ENCODE peak calls at places on chromosomes 11 and 22, in eight cellular contexts. One of them, this sample, is unnamed.

GRCh38 chr11:19746081-19746480 is 33.4 kb downstream of the NAV2 start:
- DNase-seq in Calu3: no peak
- DNase-seq in foreskin fibroblast: no peak
- DNase-seq in epithelial cell of proximal tubule: no peak
- DNase-seq in AG10803: no peak
- DNase-seq in glutamatergic neuron: no peak
- DNase-seq in cardiac muscle cell: no peak
- DNase-seq in CD8-positive, alpha-beta T cell: no peak
- DNase-seq in this sample: no peak

GRCh38 chr11:116164843-116165242 is 607.9 kb downstream of the BUD13 start:
- DNase-seq in Calu3: no peak
- DNase-seq in foreskin fibroblast: no peak
- DNase-seq in epithelial cell of proximal tubule: no peak
- DNase-seq in AG10803: no peak
- DNase-seq in glutamatergic neuron: no peak
- DNase-seq in cardiac muscle cell: no peak
- DNase-seq in CD8-positive, alpha-beta T cell: no peak
- DNase-seq in this sample: no peak

GRCh38 chr11:12914401-12914912 is 94.7 kb upstream of the RASSF10 start:
- DNase-seq in Calu3: peak
- DNase-seq in foreskin fibroblast: peak
- DNase-seq in epithelial cell of proximal tubule: no peak
- DNase-seq in AG10803: peak
- DNase-seq in glutamatergic neuron: peak
- DNase-seq in cardiac muscle cell: peak
- DNase-seq in CD8-positive, alpha-beta T cell: no peak
- DNase-seq in this sample: peak

GRCh38 chr11:30758946-30759501 is 172.9 kb upstream of the MPPED2 start:
- DNase-seq in Calu3: no peak
- DNase-seq in foreskin fibroblast: no peak
- DNase-seq in epithelial cell of proximal tubule: no peak
- DNase-seq in AG10803: no peak
- DNase-seq in glutamatergic neuron: no peak
- DNase-seq in cardiac muscle cell: no peak
- DNase-seq in CD8-positive, alpha-beta T cell: no peak
- DNase-seq in this sample: no peak

GRCh38 chr11:102967497-102967896 is 12.0 kb upstream of the MMP13 start:
- DNase-seq in Calu3: no peak
- DNase-seq in foreskin fibroblast: no peak
- DNase-seq in epithelial cell of proximal tubule: no peak
- DNase-seq in AG10803: no peak
- DNase-seq in glutamatergic neuron: no peak
- DNase-seq in cardiac muscle cell: no peak
- DNase-seq in CD8-positive, alpha-beta T cell: no peak
- DNase-seq in this sample: no peak

GRCh38 chr11:124758355-124759267 is 3.5 kb downstream of the ESAM start:
- DNase-seq in Calu3: peak
- DNase-seq in foreskin fibroblast: peak
- DNase-seq in epithelial cell of proximal tubule: no peak
- DNase-seq in AG10803: peak
- DNase-seq in glutamatergic neuron: peak
- DNase-seq in cardiac muscle cell: peak
- DNase-seq in CD8-positive, alpha-beta T cell: peak
- DNase-seq in this sample: no peak

GRCh38 chr11:62140302-62141110 is 16.7 kb downstream of the INCENP start:
- DNase-seq in Calu3: no peak
- DNase-seq in foreskin fibroblast: no peak
- DNase-seq in epithelial cell of proximal tubule: no peak
- DNase-seq in AG10803: no peak
- DNase-seq in glutamatergic neuron: no peak
- DNase-seq in cardiac muscle cell: no peak
- DNase-seq in CD8-positive, alpha-beta T cell: no peak
- DNase-seq in this sample: no peak

GRCh38 chr11:95296165-95296564 is 65.2 kb upstream of the SESN3 start:
- DNase-seq in Calu3: no peak
- DNase-seq in foreskin fibroblast: no peak
- DNase-seq in epithelial cell of proximal tubule: no peak
- DNase-seq in AG10803: no peak
- DNase-seq in glutamatergic neuron: no peak
- DNase-seq in cardiac muscle cell: peak
- DNase-seq in CD8-positive, alpha-beta T cell: no peak
- DNase-seq in this sample: no peak

GRCh38 chr22:31148953-31149627 is 8.8 kb upstream of the PLA2G3 start:
- DNase-seq in Calu3: peak
- DNase-seq in foreskin fibroblast: peak
- DNase-seq in epithelial cell of proximal tubule: no peak
- DNase-seq in AG10803: peak
- DNase-seq in glutamatergic neuron: peak
- DNase-seq in cardiac muscle cell: peak
- DNase-seq in CD8-positive, alpha-beta T cell: peak
- DNase-seq in this sample: peak

GRCh38 chr11:113023228-113023627 is 62.0 kb downstream of the NCAM1 start:
- DNase-seq in Calu3: no peak
- DNase-seq in foreskin fibroblast: peak
- DNase-seq in epithelial cell of proximal tubule: no peak
- DNase-seq in AG10803: peak
- DNase-seq in glutamatergic neuron: no peak
- DNase-seq in cardiac muscle cell: no peak
- DNase-seq in CD8-positive, alpha-beta T cell: no peak
- DNase-seq in this sample: no peak

GRCh38 chr11:10878408-10879214 is 20.8 kb upstream of the ZBED5 start:
- DNase-seq in Calu3: peak
- DNase-seq in foreskin fibroblast: no peak
- DNase-seq in epithelial cell of proximal tubule: peak
- DNase-seq in AG10803: peak
- DNase-seq in glutamatergic neuron: no peak
- DNase-seq in cardiac muscle cell: peak
- DNase-seq in CD8-positive, alpha-beta T cell: peak
- DNase-seq in this sample: no peak

GRCh38 chr11:57971272-57972012 is 52.2 kb upstream of the OR9Q1 start:
- DNase-seq in Calu3: peak
- DNase-seq in foreskin fibroblast: no peak
- DNase-seq in epithelial cell of proximal tubule: no peak
- DNase-seq in AG10803: no peak
- DNase-seq in glutamatergic neuron: no peak
- DNase-seq in cardiac muscle cell: no peak
- DNase-seq in CD8-positive, alpha-beta T cell: no peak
- DNase-seq in this sample: no peak

GRCh38 chr11:57977709-57978108 is 46.0 kb upstream of the OR9Q1 start:
- DNase-seq in Calu3: no peak
- DNase-seq in foreskin fibroblast: no peak
- DNase-seq in epithelial cell of proximal tubule: no peak
- DNase-seq in AG10803: no peak
- DNase-seq in glutamatergic neuron: no peak
- DNase-seq in cardiac muscle cell: peak
- DNase-seq in CD8-positive, alpha-beta T cell: no peak
- DNase-seq in this sample: no peak

GRCh38 chr11:57974830-57975229 is 48.9 kb upstream of the OR9Q1 start:
- DNase-seq in Calu3: no peak
- DNase-seq in foreskin fibroblast: no peak
- DNase-seq in epithelial cell of proximal tubule: no peak
- DNase-seq in AG10803: peak
- DNase-seq in glutamatergic neuron: no peak
- DNase-seq in cardiac muscle cell: no peak
- DNase-seq in CD8-positive, alpha-beta T cell: no peak
- DNase-seq in this sample: no peak

GRCh38 chr11:57972013-57972367 is 51.7 kb upstream of the OR9Q1 start:
- DNase-seq in Calu3: peak
- DNase-seq in foreskin fibroblast: no peak
- DNase-seq in epithelial cell of proximal tubule: no peak
- DNase-seq in AG10803: no peak
- DNase-seq in glutamatergic neuron: no peak
- DNase-seq in cardiac muscle cell: no peak
- DNase-seq in CD8-positive, alpha-beta T cell: no peak
- DNase-seq in this sample: no peak

GRCh38 chr11:57974132-57974531 is 49.5 kb upstream of the OR9Q1 start:
- DNase-seq in Calu3: no peak
- DNase-seq in foreskin fibroblast: no peak
- DNase-seq in epithelial cell of proximal tubule: no peak
- DNase-seq in AG10803: no peak
- DNase-seq in glutamatergic neuron: no peak
- DNase-seq in cardiac muscle cell: no peak
- DNase-seq in CD8-positive, alpha-beta T cell: no peak
- DNase-seq in this sample: no peak
- TF ChIP-seq CTCF in Calu3: no peak
- TF ChIP-seq CTCF in foreskin fibroblast: no peak
- TF ChIP-seq CTCF in epithelial cell of proximal tubule: no peak
- TF ChIP-seq CTCF in AG10803: no peak
- TF ChIP-seq CTCF in glutamatergic neuron: no peak
- TF ChIP-seq CTCF in cardiac muscle cell: no peak
- TF ChIP-seq CTCF in CD8-positive, alpha-beta T cell: no peak
- TF ChIP-seq CTCF in this sample: no peak

DNA sequence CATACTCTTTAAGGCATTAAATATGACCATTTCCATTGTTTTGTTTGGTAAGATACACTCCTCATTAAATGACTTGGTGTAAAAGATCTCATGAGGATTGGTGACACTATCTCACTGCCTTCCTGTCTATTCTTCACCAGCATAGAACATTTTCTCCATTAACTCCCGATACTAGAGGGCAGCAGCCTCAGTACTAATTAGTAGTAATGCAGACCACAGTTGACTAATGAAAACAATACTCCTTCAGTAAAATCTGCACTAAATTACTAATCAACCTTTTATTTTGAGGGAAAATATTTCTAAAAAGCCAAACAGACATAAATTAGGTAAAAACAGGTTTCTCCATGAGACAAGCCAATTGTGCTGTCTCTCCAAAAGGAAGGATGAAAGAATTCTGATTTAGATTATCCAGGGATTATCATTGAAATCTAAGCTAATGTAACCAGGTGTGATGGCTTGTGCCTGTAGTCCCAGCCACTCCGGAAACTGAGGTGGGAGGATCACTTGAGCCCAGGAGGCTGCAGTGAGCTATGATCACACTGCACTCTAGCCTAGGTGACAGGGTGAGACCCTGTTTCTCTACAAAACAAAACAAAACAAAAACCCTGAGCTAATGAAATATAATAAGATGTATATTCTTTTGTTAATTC is 9.4 kb downstream of the PGM2L1 start:
- DNase-seq in Calu3: peak
- DNase-seq in foreskin fibroblast: peak
- DNase-seq in epithelial cell of proximal tubule: no peak
- DNase-seq in AG10803: peak
- DNase-seq in glutamatergic neuron: peak
- DNase-seq in cardiac muscle cell: peak
- DNase-seq in CD8-positive, alpha-beta T cell: peak
- DNase-seq in this sample: no peak
- TF ChIP-seq CTCF in Calu3: peak
- TF ChIP-seq CTCF in foreskin fibroblast: peak
- TF ChIP-seq CTCF in epithelial cell of proximal tubule: peak
- TF ChIP-seq CTCF in AG10803: peak
- TF ChIP-seq CTCF in glutamatergic neuron: peak
- TF ChIP-seq CTCF in cardiac muscle cell: peak
- TF ChIP-seq CTCF in CD8-positive, alpha-beta T cell: peak
- TF ChIP-seq CTCF in this sample: peak

GRCh38 chr22:41923595-41924276 is 2.9 kb downstream of the TNFRSF13C start:
- DNase-seq in Calu3: no peak
- DNase-seq in foreskin fibroblast: no peak
- DNase-seq in epithelial cell of proximal tubule: no peak
- DNase-seq in AG10803: no peak
- DNase-seq in glutamatergic neuron: no peak
- DNase-seq in cardiac muscle cell: no peak
- DNase-seq in CD8-positive, alpha-beta T cell: no peak
- DNase-seq in this sample: no peak

GRCh38 chr22:41928416-41929157 is 2.0 kb upstream of the TNFRSF13C start:
- DNase-seq in Calu3: no peak
- DNase-seq in foreskin fibroblast: no peak
- DNase-seq in epithelial cell of proximal tubule: no peak
- DNase-seq in AG10803: no peak
- DNase-seq in glutamatergic neuron: no peak
- DNase-seq in cardiac muscle cell: no peak
- DNase-seq in CD8-positive, alpha-beta T cell: no peak
- DNase-seq in this sample: no peak

GRCh38 chr22:41922940-41923594 is 3.5 kb downstream of the TNFRSF13C start:
- DNase-seq in Calu3: no peak
- DNase-seq in foreskin fibroblast: no peak
- DNase-seq in epithelial cell of proximal tubule: no peak
- DNase-seq in AG10803: no peak
- DNase-seq in glutamatergic neuron: no peak
- DNase-seq in cardiac muscle cell: no peak
- DNase-seq in CD8-positive, alpha-beta T cell: no peak
- DNase-seq in this sample: no peak

GRCh38 chr22:41927813-41928212 is 1.2 kb upstream of the TNFRSF13C start:
- DNase-seq in Calu3: no peak
- DNase-seq in foreskin fibroblast: no peak
- DNase-seq in epithelial cell of proximal tubule: no peak
- DNase-seq in AG10803: no peak
- DNase-seq in glutamatergic neuron: no peak
- DNase-seq in cardiac muscle cell: no peak
- DNase-seq in CD8-positive, alpha-beta T cell: no peak
- DNase-seq in this sample: no peak

DNA sequence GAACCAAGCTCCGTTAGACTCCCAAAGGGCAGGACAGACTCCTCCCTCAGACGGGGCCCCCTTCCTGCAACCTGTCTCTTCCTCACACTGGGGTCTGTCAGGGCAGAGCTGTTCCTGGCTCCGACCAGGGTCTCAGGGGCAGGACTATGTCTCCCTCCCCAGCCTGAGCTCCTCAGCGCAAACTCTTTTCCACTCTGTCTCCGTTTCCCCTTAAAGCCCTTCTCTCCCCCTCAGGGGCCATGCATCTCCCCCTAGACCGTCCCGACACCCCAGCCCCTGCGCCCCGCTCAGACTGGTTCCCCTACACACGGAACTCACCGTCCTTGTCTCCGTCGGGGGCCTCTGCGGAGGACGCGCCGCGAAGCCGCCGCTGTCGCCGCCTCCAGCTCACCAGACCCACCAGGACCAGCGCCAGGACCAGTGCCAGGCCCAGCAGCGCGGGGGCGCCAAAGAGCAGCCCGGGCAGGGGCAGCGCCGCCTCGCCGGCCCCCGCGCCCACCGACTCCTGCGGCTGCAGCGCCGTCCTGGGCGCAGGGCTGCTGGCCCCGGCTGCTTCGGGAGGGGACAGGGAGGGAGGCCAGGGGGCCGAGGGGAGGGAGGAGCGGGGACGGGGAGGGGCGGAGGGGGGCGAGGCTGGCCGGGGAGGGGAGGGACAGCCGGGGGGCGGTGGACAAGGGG is 684 bp downstream of the TNFRSF13C start:
- DNase-seq in Calu3: peak
- DNase-seq in foreskin fibroblast: no peak
- DNase-seq in epithelial cell of proximal tubule: no peak
- DNase-seq in AG10803: peak
- DNase-seq in glutamatergic neuron: peak
- DNase-seq in cardiac muscle cell: peak
- DNase-seq in CD8-positive, alpha-beta T cell: peak
- DNase-seq in this sample: no peak
- TF ChIP-seq CTCF in Calu3: peak
- TF ChIP-seq CTCF in foreskin fibroblast: peak
- TF ChIP-seq CTCF in epithelial cell of proximal tubule: peak
- TF ChIP-seq CTCF in AG10803: peak
- TF ChIP-seq CTCF in glutamatergic neuron: peak
- TF ChIP-seq CTCF in cardiac muscle cell: peak
- TF ChIP-seq CTCF in CD8-positive, alpha-beta T cell: peak
- TF ChIP-seq CTCF in this sample: peak

GRCh38 chr11:24153337-24153736 is 343.5 kb upstream of the LUZP2 start:
- DNase-seq in Calu3: no peak
- DNase-seq in foreskin fibroblast: no peak
- DNase-seq in epithelial cell of proximal tubule: no peak
- DNase-seq in AG10803: no peak
- DNase-seq in glutamatergic neuron: no peak
- DNase-seq in cardiac muscle cell: no peak
- DNase-seq in CD8-positive, alpha-beta T cell: no peak
- DNase-seq in this sample: no peak

GRCh38 chr11:24161587-24161986 is 335.3 kb upstream of the LUZP2 start:
- DNase-seq in Calu3: no peak
- DNase-seq in foreskin fibroblast: no peak
- DNase-seq in epithelial cell of proximal tubule: no peak
- DNase-seq in AG10803: no peak
- DNase-seq in glutamatergic neuron: no peak
- DNase-seq in cardiac muscle cell: no peak
- DNase-seq in CD8-positive, alpha-beta T cell: no peak
- DNase-seq in this sample: no peak

GRCh38 chr11:24155792-24156191 is 341.1 kb upstream of the LUZP2 start:
- DNase-seq in Calu3: no peak
- DNase-seq in foreskin fibroblast: no peak
- DNase-seq in epithelial cell of proximal tubule: no peak
- DNase-seq in AG10803: no peak
- DNase-seq in glutamatergic neuron: no peak
- DNase-seq in cardiac muscle cell: no peak
- DNase-seq in CD8-positive, alpha-beta T cell: no peak
- DNase-seq in this sample: no peak
- TF ChIP-seq CTCF in Calu3: no peak
- TF ChIP-seq CTCF in foreskin fibroblast: peak
- TF ChIP-seq CTCF in epithelial cell of proximal tubule: no peak
- TF ChIP-seq CTCF in AG10803: no peak
- TF ChIP-seq CTCF in glutamatergic neuron: no peak
- TF ChIP-seq CTCF in cardiac muscle cell: no peak
- TF ChIP-seq CTCF in CD8-positive, alpha-beta T cell: no peak
- TF ChIP-seq CTCF in this sample: no peak

This sample was measured in D721Med.